ENCODE peak calls at places on chromosomes 2 and 18, in ten cellular contexts. U, R, L, Y, Q, M, P, I, K and B are unnamed samples.
A peak's percentile ranks its signal among the peaks of the same experiment; 100 is the strongest.

GRCh38 chr18:79890638-79891037 is 60.8 kb downstream of the SLC66A2 start:
- DNase-seq in U (no peak), R (no peak), L (no peak), Y (no peak), Q (no peak), M (no peak), P (no peak), I (no peak), K (no peak), B (no peak)

GRCh38 chr2:240250985-240251847 is 110.8 kb upstream of the OTOS start:
- DNase-seq in U (peak; percentile 40), R (peak; percentile 96), L (no peak), Y (no peak), Q (no peak), M (peak; percentile 90), P (peak; percentile 67), I (peak; percentile 93), K (no peak), B (peak; percentile 75)

GRCh38 chr18:48675912-48676311 is 137.1 kb downstream of the CTIF start:
- DNase-seq in U (no peak), R (no peak), L (no peak), Y (no peak), Q (no peak), M (no peak), P (no peak), I (no peak), K (no peak), B (no peak)

GRCh38 chr2:217998926-217999633 is 3.7 kb downstream of the TNS1 start:
- DNase-seq in U (no peak), R (no peak), L (no peak), Y (no peak), Q (no peak), M (no peak), P (no peak), I (no peak), K (no peak), B (no peak)

GRCh38 chr18:3177902-3178687 is 41.7 kb downstream of the MYOM1 start:
- DNase-seq in U (no peak), R (peak; percentile 33), L (no peak), Y (no peak), Q (no peak), M (peak; percentile 38), P (no peak), I (peak; percentile 34), K (no peak), B (no peak)

GRCh38 chr2:43133708-43134570 is 92.5 kb downstream of the ZFP36L2 start:
- DNase-seq in U (no peak), R (no peak), L (peak; percentile 71), Y (no peak), Q (no peak), M (no peak), P (no peak), I (no peak), K (no peak), B (no peak)

GRCh38 chr2:8999047-8999446 is 4.4 kb downstream of the MBOAT2 start:
- DNase-seq in U (no peak), R (no peak), L (no peak), Y (no peak), Q (no peak), M (no peak), P (no peak), I (no peak), K (no peak), B (no peak)

GRCh38 chr2:28665041-28665704 is 86.5 kb upstream of the PPP1CB start:
- DNase-seq in U (no peak), R (peak; percentile 95), L (no peak), Y (peak; percentile 19), Q (no peak), M (peak; percentile 83), P (no peak), I (peak; percentile 87), K (no peak), B (no peak)

GRCh38 chr2:28628506-28628905 is 123.1 kb upstream of the PPP1CB start:
- DNase-seq in U (no peak), R (no peak), L (no peak), Y (no peak), Q (no peak), M (no peak), P (no peak), I (no peak), K (no peak), B (no peak)

GRCh38 chr2:36379710-36380448 is 24.3 kb downstream of the CRIM1 start:
- DNase-seq in U (no peak), R (no peak), L (no peak), Y (no peak), Q (no peak), M (no peak), P (no peak), I (no peak), K (no peak), B (no peak)

GRCh38 chr2:71500426-71501079 is 47.2 kb downstream of the DYSF start:
- DNase-seq in U (no peak), R (peak; percentile 44), L (no peak), Y (no peak), Q (no peak), M (peak; percentile 32), P (no peak), I (peak; percentile 45), K (no peak), B (peak; percentile 44)

GRCh38 chr2:86107031-86107430 is 996 bp downstream of the PTCD3 start:
- DNase-seq in U (no peak), R (no peak), L (no peak), Y (no peak), Q (no peak), M (no peak), P (no peak), I (no peak), K (no peak), B (peak; percentile 2)

GRCh38 chr2:182228741-182229140 is 198.1 kb downstream of the PDE1A start:
- DNase-seq in U (no peak), R (no peak), L (no peak), Y (no peak), Q (no peak), M (no peak), P (no peak), I (no peak), K (no peak), B (no peak)

GRCh38 chr18:25076980-25077780 is 274.8 kb downstream of the ZNF521 start:
- DNase-seq in U (no peak), R (no peak), L (no peak), Y (no peak), Q (no peak), M (no peak), P (no peak), I (no peak), K (no peak), B (no peak)

GRCh38 chr2:3178206-3179031 is 199.2 kb downstream of the EIPR1 start:
- DNase-seq in U (no peak), R (no peak), L (no peak), Y (no peak), Q (no peak), M (no peak), P (no peak), I (no peak), K (no peak), B (no peak)

GRCh38 chr2:105755895-105756294 is 11.2 kb downstream of the NCK2 start:
- DNase-seq in U (no peak), R (no peak), L (peak; percentile 33), Y (no peak), Q (no peak), M (no peak), P (no peak), I (no peak), K (no peak), B (peak; percentile 58)

GRCh38 chr18:75253784-75254183 is 43.2 kb downstream of the TSHZ1 start:
- DNase-seq in U (no peak), R (peak; percentile 64), L (no peak), Y (no peak), Q (no peak), M (no peak), P (no peak), I (no peak), K (no peak), B (no peak)

GRCh38 chr2:231884438-231885140 is 41.6 kb downstream of the NPPC start:
- DNase-seq in U (no peak), R (no peak), L (no peak), Y (peak; percentile 92), Q (no peak), M (no peak), P (peak; percentile 70), I (no peak), K (no peak), B (no peak)

GRCh38 chr2:63692002-63692606 is 103.3 kb downstream of the MDH1 start:
- DNase-seq in U (peak; percentile 8), R (peak; percentile 67), L (no peak), Y (no peak), Q (no peak), M (no peak), P (peak; percentile 0), I (no peak), K (no peak), B (peak; percentile 60)

GRCh38 chr18:23032030-23032582 is 99.0 kb downstream of the RBBP8 start:
- DNase-seq in U (no peak), R (peak; percentile 80), L (no peak), Y (no peak), Q (no peak), M (no peak), P (no peak), I (no peak), K (no peak), B (peak; percentile 83)

GRCh38 chr2:127957240-127957639 is 70.6 kb downstream of the SAP130 start:
- DNase-seq in U (no peak), R (no peak), L (no peak), Y (no peak), Q (no peak), M (no peak), P (no peak), I (no peak), K (no peak), B (peak; percentile 35)

GRCh38 chr2:54864727-54865126 is 141.3 kb downstream of the EML6 start:
- DNase-seq in U (no peak), R (no peak), L (no peak), Y (no peak), Q (no peak), M (no peak), P (no peak), I (no peak), K (no peak), B (peak; percentile 33)

GRCh38 chr2:121247534-121247933 is 37.5 kb downstream of the TFCP2L1 start:
- DNase-seq in U (no peak), R (no peak), L (no peak), Y (no peak), Q (no peak), M (no peak), P (no peak), I (no peak), K (no peak), B (no peak)

GRCh38 chr18:67669993-67670671 is 153.6 kb upstream of the DSEL start:
- DNase-seq in U (no peak), R (peak; percentile 79), L (no peak), Y (no peak), Q (no peak), M (no peak), P (no peak), I (no peak), K (no peak), B (peak; percentile 57)

GRCh38 chr2:4673025-4673489 is 969.7 kb downstream of the DCDC2C start:
- DNase-seq in U (no peak), R (no peak), L (no peak), Y (peak; percentile 73), Q (no peak), M (no peak), P (peak; percentile 88), I (no peak), K (no peak), B (no peak)

GRCh38 chr2:73292316-73292905 is 937 bp downstream of the EGR4 start:
- DNase-seq in U (peak; percentile 34), R (no peak), L (no peak), Y (no peak), Q (no peak), M (no peak), P (no peak), I (no peak), K (no peak), B (no peak)

GRCh38 chr2:102117488-102117887 is 25.1 kb upstream of the IL1R1 start:
- DNase-seq in U (no peak), R (peak; percentile 48), L (no peak), Y (no peak), Q (no peak), M (no peak), P (no peak), I (no peak), K (no peak), B (no peak)

GRCh38 chr18:36481201-36481657 is 183.7 kb downstream of the FHOD3 start:
- DNase-seq in U (no peak), R (peak; percentile 74), L (no peak), Y (no peak), Q (peak; percentile 38), M (no peak), P (no peak), I (no peak), K (no peak), B (no peak)